ENCODE peak calls at places on chromosomes 6 and 20, in seven cellular contexts. K, H, B, O, P, E and D are unnamed samples.

GRCh38 chr6:57262901-57263694 is 41.0 kb upstream of the RAB23 start:
- DNase-seq in B (no peak), P (no peak), H (no peak), E (no peak), O (peak; percentile 83), K (no peak), D (no peak)

GRCh38 chr6:2324166-2324953 is 79.0 kb upstream of the GMDS start:
- DNase-seq in O (no peak), K (no peak), E (no peak), P (no peak), H (no peak), B (no peak), D (no peak)

GRCh38 chr6:122829456-122829855 is 40.4 kb downstream of the SMPDL3A start:
- DNase-seq in B (no peak), P (no peak), K (no peak), O (no peak), E (no peak), H (no peak), D (no peak)

GRCh38 chr6:21143651-21144050 is 449.9 kb upstream of the SOX4 start:
- DNase-seq in K (no peak), H (no peak), P (no peak), O (no peak), B (no peak), E (no peak), D (no peak)

GRCh38 chr6:15247214-15247749 is 1.4 kb downstream of the JARID2 start:
- DNase-seq in K (no peak), B (no peak), H (peak; percentile 32), P (no peak), O (no peak), E (no peak), D (no peak)

GRCh38 chr6:152355166-152355565 is 282.0 kb downstream of the SYNE1 start:
- DNase-seq in K (no peak), B (no peak), E (no peak), P (no peak), H (no peak), O (no peak), D (no peak)

GRCh38 chr6:105468850-105469249 is 66.0 kb upstream of the PREP start:
- DNase-seq in H (no peak), K (no peak), B (no peak), E (no peak), P (no peak), O (no peak), D (no peak)

GRCh38 chr6:87721311-87721710 is 19.3 kb upstream of the AKIRIN2 start:
- DNase-seq in P (no peak), H (no peak), B (no peak), E (no peak), O (no peak), K (no peak), D (no peak)

GRCh38 chr20:50172347-50173013 is 18.1 kb upstream of the CEBPB start:
- DNase-seq in O (no peak), E (no peak), P (no peak), B (peak; percentile 31), H (no peak), K (no peak), D (peak; percentile 94)

GRCh38 chr6:149012040-149012545 is 265.3 kb downstream of the UST start:
- DNase-seq in O (peak; percentile 99), B (no peak), P (no peak), K (no peak), H (no peak), E (no peak), D (no peak)

GRCh38 chr6:149913542-149914240 is 9.2 kb downstream of the RAET1G start:
- DNase-seq in P (no peak), H (no peak), E (no peak), K (no peak), B (no peak), O (no peak), D (peak; percentile 12)

GRCh38 chr6:129131282-129131681 is 248.3 kb downstream of the LAMA2 start:
- DNase-seq in K (no peak), H (no peak), P (no peak), E (no peak), O (no peak), B (no peak), D (peak; percentile 69)

GRCh38 chr20:11387189-11387754 is 530.4 kb upstream of the BTBD3 start:
- DNase-seq in O (peak; percentile 71), E (no peak), K (no peak), B (no peak), H (no peak), P (no peak), D (no peak)

GRCh38 chr6:163260911-163261310 is 153.6 kb upstream of the QKI start:
- DNase-seq in O (no peak), H (no peak), B (no peak), P (no peak), E (no peak), K (no peak), D (no peak)

GRCh38 chr6:40022867-40023266 is 88.6 kb upstream of the MOCS1 start:
- DNase-seq in O (no peak), K (no peak), H (no peak), E (no peak), P (no peak), B (no peak), D (no peak)

GRCh38 chr6:7201732-7202541 is 94.2 kb downstream of the RREB1 start:
- DNase-seq in E (no peak), K (no peak), H (peak; percentile 96), B (no peak), P (no peak), O (no peak), D (peak; percentile 72)

GRCh38 chr6:150201791-150202329 is 59.0 kb downstream of the PPP1R14C start:
- DNase-seq in O (no peak), B (no peak), P (no peak), H (no peak), E (no peak), K (no peak), D (peak; percentile 76)